ENCODE peak calls at places on chromosomes 4 and X, in ten cellular contexts. One of them, this sample, is unnamed.

GRCh38 chr4:113749178-113749577 is 12.4 kb downstream of the CAMK2D start:
- DNase-seq in astrocyte of the spinal cord: no peak
- DNase-seq in AG10803: no peak
- DNase-seq in NCI-H748 treated with DMSO at 0.1 percent for 48 hours: no peak
- DNase-seq in central memory CD4-positive, alpha-beta T cell: no peak
- DNase-seq in LHCN-M2: peak; percentile 54
- DNase-seq in stimulated activated CD8-positive, alpha-beta memory T cell treated with anti-CD3 and anti-CD28 coated beads, Interleukin-4, amount 100 ng/mL, for 24 hours: no peak
- DNase-seq in left ventricle myocardium inferior: no peak
- DNase-seq in activated T-cell treated with anti-CD3 and anti-CD28 coated beads, Interleukin-2, amount 50 U/mL, for 72 hours: no peak
- DNase-seq in foreskin fibroblast: no peak
- DNase-seq in this sample: no peak

GRCh38 chr4:47690611-47691010 is 147.3 kb downstream of the CORIN start:
- DNase-seq in astrocyte of the spinal cord: no peak
- DNase-seq in AG10803: no peak
- DNase-seq in NCI-H748 treated with DMSO at 0.1 percent for 48 hours: no peak
- DNase-seq in central memory CD4-positive, alpha-beta T cell: no peak
- DNase-seq in LHCN-M2: no peak
- DNase-seq in stimulated activated CD8-positive, alpha-beta memory T cell treated with anti-CD3 and anti-CD28 coated beads, Interleukin-4, amount 100 ng/mL, for 24 hours: no peak
- DNase-seq in left ventricle myocardium inferior: no peak
- DNase-seq in activated T-cell treated with anti-CD3 and anti-CD28 coated beads, Interleukin-2, amount 50 U/mL, for 72 hours: no peak
- DNase-seq in foreskin fibroblast: no peak
- DNase-seq in this sample: no peak

GRCh38 chr4:10622728-10623127 is 61.8 kb downstream of the CLNK start:
- DNase-seq in astrocyte of the spinal cord: no peak
- DNase-seq in AG10803: no peak
- DNase-seq in NCI-H748 treated with DMSO at 0.1 percent for 48 hours: peak; percentile 34
- DNase-seq in central memory CD4-positive, alpha-beta T cell: no peak
- DNase-seq in LHCN-M2: peak; percentile 13
- DNase-seq in stimulated activated CD8-positive, alpha-beta memory T cell treated with anti-CD3 and anti-CD28 coated beads, Interleukin-4, amount 100 ng/mL, for 24 hours: no peak
- DNase-seq in left ventricle myocardium inferior: no peak
- DNase-seq in activated T-cell treated with anti-CD3 and anti-CD28 coated beads, Interleukin-2, amount 50 U/mL, for 72 hours: peak; percentile 2
- DNase-seq in foreskin fibroblast: no peak
- DNase-seq in this sample: no peak

GRCh38 chr4:93780080-93780479 is 48.5 kb upstream of the ATOH1 start:
- DNase-seq in astrocyte of the spinal cord: no peak
- DNase-seq in AG10803: no peak
- DNase-seq in NCI-H748 treated with DMSO at 0.1 percent for 48 hours: no peak
- DNase-seq in central memory CD4-positive, alpha-beta T cell: no peak
- DNase-seq in LHCN-M2: no peak
- DNase-seq in stimulated activated CD8-positive, alpha-beta memory T cell treated with anti-CD3 and anti-CD28 coated beads, Interleukin-4, amount 100 ng/mL, for 24 hours: no peak
- DNase-seq in left ventricle myocardium inferior: no peak
- DNase-seq in activated T-cell treated with anti-CD3 and anti-CD28 coated beads, Interleukin-2, amount 50 U/mL, for 72 hours: no peak
- DNase-seq in foreskin fibroblast: no peak
- DNase-seq in this sample: no peak

GRCh38 chr4:36088542-36088941 is 155.8 kb downstream of the ARAP2 start:
- DNase-seq in astrocyte of the spinal cord: peak; percentile 59
- DNase-seq in AG10803: no peak
- DNase-seq in NCI-H748 treated with DMSO at 0.1 percent for 48 hours: peak; percentile 74
- DNase-seq in central memory CD4-positive, alpha-beta T cell: no peak
- DNase-seq in LHCN-M2: no peak
- DNase-seq in stimulated activated CD8-positive, alpha-beta memory T cell treated with anti-CD3 and anti-CD28 coated beads, Interleukin-4, amount 100 ng/mL, for 24 hours: no peak
- DNase-seq in left ventricle myocardium inferior: no peak
- DNase-seq in activated T-cell treated with anti-CD3 and anti-CD28 coated beads, Interleukin-2, amount 50 U/mL, for 72 hours: no peak
- DNase-seq in foreskin fibroblast: no peak
- DNase-seq in this sample: no peak

GRCh38 chrX:83535417-83536244 is 27.5 kb downstream of the POU3F4 start:
- DNase-seq in astrocyte of the spinal cord: peak; percentile 30
- DNase-seq in AG10803: no peak
- DNase-seq in NCI-H748 treated with DMSO at 0.1 percent for 48 hours: peak; percentile 11
- DNase-seq in central memory CD4-positive, alpha-beta T cell: no peak
- DNase-seq in LHCN-M2: no peak
- DNase-seq in stimulated activated CD8-positive, alpha-beta memory T cell treated with anti-CD3 and anti-CD28 coated beads, Interleukin-4, amount 100 ng/mL, for 24 hours: no peak
- DNase-seq in left ventricle myocardium inferior: no peak
- DNase-seq in activated T-cell treated with anti-CD3 and anti-CD28 coated beads, Interleukin-2, amount 50 U/mL, for 72 hours: no peak
- DNase-seq in foreskin fibroblast: no peak
- DNase-seq in this sample: no peak

GRCh38 chr4:169024762-169025161 is 14.7 kb upstream of the CBR4 start:
- DNase-seq in astrocyte of the spinal cord: peak; percentile 58
- DNase-seq in AG10803: peak; percentile 54
- DNase-seq in NCI-H748 treated with DMSO at 0.1 percent for 48 hours: no peak
- DNase-seq in central memory CD4-positive, alpha-beta T cell: no peak
- DNase-seq in LHCN-M2: peak; percentile 46
- DNase-seq in stimulated activated CD8-positive, alpha-beta memory T cell treated with anti-CD3 and anti-CD28 coated beads, Interleukin-4, amount 100 ng/mL, for 24 hours: no peak
- DNase-seq in left ventricle myocardium inferior: no peak
- DNase-seq in activated T-cell treated with anti-CD3 and anti-CD28 coated beads, Interleukin-2, amount 50 U/mL, for 72 hours: no peak
- DNase-seq in foreskin fibroblast: peak; percentile 25
- DNase-seq in this sample: no peak

GRCh38 chr4:10694151-10694825 is 9.7 kb upstream of the CLNK start:
- DNase-seq in astrocyte of the spinal cord: peak; percentile 24
- DNase-seq in AG10803: no peak
- DNase-seq in NCI-H748 treated with DMSO at 0.1 percent for 48 hours: peak; percentile 85
- DNase-seq in central memory CD4-positive, alpha-beta T cell: no peak
- DNase-seq in LHCN-M2: no peak
- DNase-seq in stimulated activated CD8-positive, alpha-beta memory T cell treated with anti-CD3 and anti-CD28 coated beads, Interleukin-4, amount 100 ng/mL, for 24 hours: no peak
- DNase-seq in left ventricle myocardium inferior: no peak
- DNase-seq in activated T-cell treated with anti-CD3 and anti-CD28 coated beads, Interleukin-2, amount 50 U/mL, for 72 hours: no peak
- DNase-seq in foreskin fibroblast: no peak
- DNase-seq in this sample: no peak

GRCh38 chr4:75843596-75843995 is 58.7 kb downstream of the PPEF2 start:
- DNase-seq in astrocyte of the spinal cord: no peak
- DNase-seq in AG10803: no peak
- DNase-seq in NCI-H748 treated with DMSO at 0.1 percent for 48 hours: no peak
- DNase-seq in central memory CD4-positive, alpha-beta T cell: no peak
- DNase-seq in LHCN-M2: no peak
- DNase-seq in stimulated activated CD8-positive, alpha-beta memory T cell treated with anti-CD3 and anti-CD28 coated beads, Interleukin-4, amount 100 ng/mL, for 24 hours: no peak
- DNase-seq in left ventricle myocardium inferior: no peak
- DNase-seq in activated T-cell treated with anti-CD3 and anti-CD28 coated beads, Interleukin-2, amount 50 U/mL, for 72 hours: no peak
- DNase-seq in foreskin fibroblast: no peak
- DNase-seq in this sample: no peak

GRCh38 chr4:98113005-98113404 is 30.3 kb downstream of the STPG2 start:
- DNase-seq in astrocyte of the spinal cord: peak; percentile 33
- DNase-seq in AG10803: peak; percentile 28
- DNase-seq in NCI-H748 treated with DMSO at 0.1 percent for 48 hours: peak; percentile 4
- DNase-seq in central memory CD4-positive, alpha-beta T cell: no peak
- DNase-seq in LHCN-M2: peak; percentile 55
- DNase-seq in stimulated activated CD8-positive, alpha-beta memory T cell treated with anti-CD3 and anti-CD28 coated beads, Interleukin-4, amount 100 ng/mL, for 24 hours: no peak
- DNase-seq in left ventricle myocardium inferior: no peak
- DNase-seq in activated T-cell treated with anti-CD3 and anti-CD28 coated beads, Interleukin-2, amount 50 U/mL, for 72 hours: no peak
- DNase-seq in foreskin fibroblast: peak; percentile 0
- DNase-seq in this sample: no peak

GRCh38 chrX:133323450-133323849 is 91.8 kb downstream of the GPC4 start:
- DNase-seq in astrocyte of the spinal cord: no peak
- DNase-seq in AG10803: no peak
- DNase-seq in NCI-H748 treated with DMSO at 0.1 percent for 48 hours: no peak
- DNase-seq in central memory CD4-positive, alpha-beta T cell: no peak
- DNase-seq in LHCN-M2: no peak
- DNase-seq in stimulated activated CD8-positive, alpha-beta memory T cell treated with anti-CD3 and anti-CD28 coated beads, Interleukin-4, amount 100 ng/mL, for 24 hours: no peak
- DNase-seq in left ventricle myocardium inferior: no peak
- DNase-seq in activated T-cell treated with anti-CD3 and anti-CD28 coated beads, Interleukin-2, amount 50 U/mL, for 72 hours: no peak
- DNase-seq in foreskin fibroblast: no peak
- DNase-seq in this sample: no peak

GRCh38 chr4:118557298-118557851 is 127.8 kb upstream of the METTL14 start:
- DNase-seq in astrocyte of the spinal cord: peak; percentile 62
- DNase-seq in AG10803: peak; percentile 82
- DNase-seq in NCI-H748 treated with DMSO at 0.1 percent for 48 hours: peak; percentile 3
- DNase-seq in central memory CD4-positive, alpha-beta T cell: no peak
- DNase-seq in LHCN-M2: peak; percentile 88
- DNase-seq in stimulated activated CD8-positive, alpha-beta memory T cell treated with anti-CD3 and anti-CD28 coated beads, Interleukin-4, amount 100 ng/mL, for 24 hours: no peak
- DNase-seq in left ventricle myocardium inferior: no peak
- DNase-seq in activated T-cell treated with anti-CD3 and anti-CD28 coated beads, Interleukin-2, amount 50 U/mL, for 72 hours: no peak
- DNase-seq in foreskin fibroblast: peak; percentile 65
- DNase-seq in this sample: no peak

GRCh38 chr4:153764611-153765368 is 5.0 kb upstream of the RNF175 start:
- DNase-seq in astrocyte of the spinal cord: peak; percentile 60
- DNase-seq in AG10803: no peak
- DNase-seq in NCI-H748 treated with DMSO at 0.1 percent for 48 hours: no peak
- DNase-seq in central memory CD4-positive, alpha-beta T cell: no peak
- DNase-seq in LHCN-M2: no peak
- DNase-seq in stimulated activated CD8-positive, alpha-beta memory T cell treated with anti-CD3 and anti-CD28 coated beads, Interleukin-4, amount 100 ng/mL, for 24 hours: no peak
- DNase-seq in left ventricle myocardium inferior: no peak
- DNase-seq in activated T-cell treated with anti-CD3 and anti-CD28 coated beads, Interleukin-2, amount 50 U/mL, for 72 hours: no peak
- DNase-seq in foreskin fibroblast: no peak
- DNase-seq in this sample: no peak

GRCh38 chr4:182828678-182829025 is 88.5 kb downstream of the DCTD start:
- DNase-seq in astrocyte of the spinal cord: no peak
- DNase-seq in AG10803: no peak
- DNase-seq in NCI-H748 treated with DMSO at 0.1 percent for 48 hours: no peak
- DNase-seq in central memory CD4-positive, alpha-beta T cell: no peak
- DNase-seq in LHCN-M2: no peak
- DNase-seq in stimulated activated CD8-positive, alpha-beta memory T cell treated with anti-CD3 and anti-CD28 coated beads, Interleukin-4, amount 100 ng/mL, for 24 hours: no peak
- DNase-seq in left ventricle myocardium inferior: no peak
- DNase-seq in activated T-cell treated with anti-CD3 and anti-CD28 coated beads, Interleukin-2, amount 50 U/mL, for 72 hours: no peak
- DNase-seq in foreskin fibroblast: no peak
- DNase-seq in this sample: peak; percentile 26

GRCh38 chrX:5681159-5681558 is 547.5 kb downstream of the NLGN4X start:
- DNase-seq in astrocyte of the spinal cord: peak; percentile 3
- DNase-seq in AG10803: peak; percentile 9
- DNase-seq in NCI-H748 treated with DMSO at 0.1 percent for 48 hours: peak; percentile 7
- DNase-seq in central memory CD4-positive, alpha-beta T cell: no peak
- DNase-seq in LHCN-M2: peak; percentile 45
- DNase-seq in stimulated activated CD8-positive, alpha-beta memory T cell treated with anti-CD3 and anti-CD28 coated beads, Interleukin-4, amount 100 ng/mL, for 24 hours: no peak
- DNase-seq in left ventricle myocardium inferior: no peak
- DNase-seq in activated T-cell treated with anti-CD3 and anti-CD28 coated beads, Interleukin-2, amount 50 U/mL, for 72 hours: no peak
- DNase-seq in foreskin fibroblast: no peak
- DNase-seq in this sample: no peak

GRCh38 chrX:2498781-2499302 is 1.9 kb downstream of the DHRSX start:
- DNase-seq in astrocyte of the spinal cord: peak; percentile 47
- DNase-seq in AG10803: peak; percentile 34
- DNase-seq in NCI-H748 treated with DMSO at 0.1 percent for 48 hours: no peak
- DNase-seq in central memory CD4-positive, alpha-beta T cell: no peak
- DNase-seq in LHCN-M2: no peak
- DNase-seq in stimulated activated CD8-positive, alpha-beta memory T cell treated with anti-CD3 and anti-CD28 coated beads, Interleukin-4, amount 100 ng/mL, for 24 hours: no peak
- DNase-seq in left ventricle myocardium inferior: no peak
- DNase-seq in activated T-cell treated with anti-CD3 and anti-CD28 coated beads, Interleukin-2, amount 50 U/mL, for 72 hours: no peak
- DNase-seq in foreskin fibroblast: no peak
- DNase-seq in this sample: no peak

GRCh38 chr4:164215113-164215741 is 538.7 kb upstream of the SMIM31 start:
- DNase-seq in astrocyte of the spinal cord: no peak
- DNase-seq in AG10803: no peak
- DNase-seq in NCI-H748 treated with DMSO at 0.1 percent for 48 hours: peak; percentile 38
- DNase-seq in central memory CD4-positive, alpha-beta T cell: no peak
- DNase-seq in LHCN-M2: no peak
- DNase-seq in stimulated activated CD8-positive, alpha-beta memory T cell treated with anti-CD3 and anti-CD28 coated beads, Interleukin-4, amount 100 ng/mL, for 24 hours: no peak
- DNase-seq in left ventricle myocardium inferior: no peak
- DNase-seq in activated T-cell treated with anti-CD3 and anti-CD28 coated beads, Interleukin-2, amount 50 U/mL, for 72 hours: no peak
- DNase-seq in foreskin fibroblast: no peak
- DNase-seq in this sample: no peak

GRCh38 chrX:21373637-21374162 is 518 bp upstream of the CNKSR2 start:
- DNase-seq in astrocyte of the spinal cord: no peak
- DNase-seq in AG10803: no peak
- DNase-seq in NCI-H748 treated with DMSO at 0.1 percent for 48 hours: no peak
- DNase-seq in central memory CD4-positive, alpha-beta T cell: peak; percentile 9
- DNase-seq in LHCN-M2: no peak
- DNase-seq in stimulated activated CD8-positive, alpha-beta memory T cell treated with anti-CD3 and anti-CD28 coated beads, Interleukin-4, amount 100 ng/mL, for 24 hours: no peak
- DNase-seq in left ventricle myocardium inferior: peak; percentile 40
- DNase-seq in activated T-cell treated with anti-CD3 and anti-CD28 coated beads, Interleukin-2, amount 50 U/mL, for 72 hours: peak; percentile 12
- DNase-seq in foreskin fibroblast: no peak
- DNase-seq in this sample: peak; percentile 75

GRCh38 chrX:20330545-20330944 is 63.8 kb upstream of the RPS6KA3 start:
- DNase-seq in astrocyte of the spinal cord: no peak
- DNase-seq in AG10803: no peak
- DNase-seq in NCI-H748 treated with DMSO at 0.1 percent for 48 hours: no peak
- DNase-seq in central memory CD4-positive, alpha-beta T cell: no peak
- DNase-seq in LHCN-M2: no peak
- DNase-seq in stimulated activated CD8-positive, alpha-beta memory T cell treated with anti-CD3 and anti-CD28 coated beads, Interleukin-4, amount 100 ng/mL, for 24 hours: no peak
- DNase-seq in left ventricle myocardium inferior: no peak
- DNase-seq in activated T-cell treated with anti-CD3 and anti-CD28 coated beads, Interleukin-2, amount 50 U/mL, for 72 hours: no peak
- DNase-seq in foreskin fibroblast: no peak
- DNase-seq in this sample: no peak

GRCh38 chrX:153580700-153581386 is 18.1 kb downstream of the CCNQ start:
- DNase-seq in astrocyte of the spinal cord: no peak
- DNase-seq in AG10803: no peak
- DNase-seq in NCI-H748 treated with DMSO at 0.1 percent for 48 hours: no peak
- DNase-seq in central memory CD4-positive, alpha-beta T cell: no peak
- DNase-seq in LHCN-M2: no peak
- DNase-seq in stimulated activated CD8-positive, alpha-beta memory T cell treated with anti-CD3 and anti-CD28 coated beads, Interleukin-4, amount 100 ng/mL, for 24 hours: no peak
- DNase-seq in left ventricle myocardium inferior: no peak
- DNase-seq in activated T-cell treated with anti-CD3 and anti-CD28 coated beads, Interleukin-2, amount 50 U/mL, for 72 hours: no peak
- DNase-seq in foreskin fibroblast: no peak
- DNase-seq in this sample: no peak

GRCh38 chrX:1393871-1394615 is 2.1 kb upstream of the SLC25A6 start:
- DNase-seq in astrocyte of the spinal cord: no peak
- DNase-seq in AG10803: no peak
- DNase-seq in NCI-H748 treated with DMSO at 0.1 percent for 48 hours: no peak
- DNase-seq in central memory CD4-positive, alpha-beta T cell: no peak
- DNase-seq in LHCN-M2: no peak
- DNase-seq in stimulated activated CD8-positive, alpha-beta memory T cell treated with anti-CD3 and anti-CD28 coated beads, Interleukin-4, amount 100 ng/mL, for 24 hours: no peak
- DNase-seq in left ventricle myocardium inferior: no peak
- DNase-seq in activated T-cell treated with anti-CD3 and anti-CD28 coated beads, Interleukin-2, amount 50 U/mL, for 72 hours: no peak
- DNase-seq in foreskin fibroblast: no peak
- DNase-seq in this sample: peak; percentile 29

GRCh38 chr4:98544818-98545399 is 113.5 kb downstream of the TSPAN5 start:
- DNase-seq in astrocyte of the spinal cord: no peak
- DNase-seq in AG10803: no peak
- DNase-seq in NCI-H748 treated with DMSO at 0.1 percent for 48 hours: no peak
- DNase-seq in central memory CD4-positive, alpha-beta T cell: no peak
- DNase-seq in LHCN-M2: no peak
- DNase-seq in stimulated activated CD8-positive, alpha-beta memory T cell treated with anti-CD3 and anti-CD28 coated beads, Interleukin-4, amount 100 ng/mL, for 24 hours: no peak
- DNase-seq in left ventricle myocardium inferior: no peak
- DNase-seq in activated T-cell treated with anti-CD3 and anti-CD28 coated beads, Interleukin-2, amount 50 U/mL, for 72 hours: no peak
- DNase-seq in foreskin fibroblast: no peak
- DNase-seq in this sample: no peak

GRCh38 chr4:139207247-139207646 is 30.2 kb upstream of the ELF2 start:
- DNase-seq in astrocyte of the spinal cord: no peak
- DNase-seq in AG10803: no peak
- DNase-seq in NCI-H748 treated with DMSO at 0.1 percent for 48 hours: no peak
- DNase-seq in central memory CD4-positive, alpha-beta T cell: no peak
- DNase-seq in LHCN-M2: no peak
- DNase-seq in stimulated activated CD8-positive, alpha-beta memory T cell treated with anti-CD3 and anti-CD28 coated beads, Interleukin-4, amount 100 ng/mL, for 24 hours: no peak
- DNase-seq in left ventricle myocardium inferior: no peak
- DNase-seq in activated T-cell treated with anti-CD3 and anti-CD28 coated beads, Interleukin-2, amount 50 U/mL, for 72 hours: no peak
- DNase-seq in foreskin fibroblast: no peak
- DNase-seq in this sample: no peak

GRCh38 chr4:8538703-8539567 is 41.3 kb upstream of the GPR78 start:
- DNase-seq in astrocyte of the spinal cord: peak; percentile 21
- DNase-seq in AG10803: peak; percentile 72
- DNase-seq in NCI-H748 treated with DMSO at 0.1 percent for 48 hours: no peak
- DNase-seq in central memory CD4-positive, alpha-beta T cell: no peak
- DNase-seq in LHCN-M2: peak; percentile 88
- DNase-seq in stimulated activated CD8-positive, alpha-beta memory T cell treated with anti-CD3 and anti-CD28 coated beads, Interleukin-4, amount 100 ng/mL, for 24 hours: no peak
- DNase-seq in left ventricle myocardium inferior: no peak
- DNase-seq in activated T-cell treated with anti-CD3 and anti-CD28 coated beads, Interleukin-2, amount 50 U/mL, for 72 hours: no peak
- DNase-seq in foreskin fibroblast: peak; percentile 71
- DNase-seq in this sample: peak; percentile 61

GRCh38 chrX:69424161-69424560 is 80.0 kb upstream of the NALF2 start:
- DNase-seq in astrocyte of the spinal cord: peak; percentile 5
- DNase-seq in AG10803: peak; percentile 5
- DNase-seq in NCI-H748 treated with DMSO at 0.1 percent for 48 hours: no peak
- DNase-seq in central memory CD4-positive, alpha-beta T cell: no peak
- DNase-seq in LHCN-M2: peak; percentile 0
- DNase-seq in stimulated activated CD8-positive, alpha-beta memory T cell treated with anti-CD3 and anti-CD28 coated beads, Interleukin-4, amount 100 ng/mL, for 24 hours: no peak
- DNase-seq in left ventricle myocardium inferior: no peak
- DNase-seq in activated T-cell treated with anti-CD3 and anti-CD28 coated beads, Interleukin-2, amount 50 U/mL, for 72 hours: no peak
- DNase-seq in foreskin fibroblast: peak; percentile 0
- DNase-seq in this sample: no peak

GRCh38 chr4:117700111-117700892 is 334.0 kb upstream of the NDST3 start:
- DNase-seq in astrocyte of the spinal cord: no peak
- DNase-seq in AG10803: no peak
- DNase-seq in NCI-H748 treated with DMSO at 0.1 percent for 48 hours: no peak
- DNase-seq in central memory CD4-positive, alpha-beta T cell: no peak
- DNase-seq in LHCN-M2: no peak
- DNase-seq in stimulated activated CD8-positive, alpha-beta memory T cell treated with anti-CD3 and anti-CD28 coated beads, Interleukin-4, amount 100 ng/mL, for 24 hours: no peak
- DNase-seq in left ventricle myocardium inferior: no peak
- DNase-seq in activated T-cell treated with anti-CD3 and anti-CD28 coated beads, Interleukin-2, amount 50 U/mL, for 72 hours: no peak
- DNase-seq in foreskin fibroblast: no peak
- DNase-seq in this sample: no peak

GRCh38 chrX:49101629-49101984 is 21.9 kb upstream of the WDR45 start:
- DNase-seq in astrocyte of the spinal cord: no peak
- DNase-seq in AG10803: no peak
- DNase-seq in NCI-H748 treated with DMSO at 0.1 percent for 48 hours: no peak
- DNase-seq in central memory CD4-positive, alpha-beta T cell: no peak
- DNase-seq in LHCN-M2: no peak
- DNase-seq in stimulated activated CD8-positive, alpha-beta memory T cell treated with anti-CD3 and anti-CD28 coated beads, Interleukin-4, amount 100 ng/mL, for 24 hours: no peak
- DNase-seq in left ventricle myocardium inferior: no peak
- DNase-seq in activated T-cell treated with anti-CD3 and anti-CD28 coated beads, Interleukin-2, amount 50 U/mL, for 72 hours: no peak
- DNase-seq in foreskin fibroblast: no peak
- DNase-seq in this sample: no peak

GRCh38 chrX:72568406-72569092 is 4.1 kb downstream of the HDAC8 start:
- DNase-seq in astrocyte of the spinal cord: peak; percentile 67
- DNase-seq in AG10803: no peak
- DNase-seq in NCI-H748 treated with DMSO at 0.1 percent for 48 hours: no peak
- DNase-seq in central memory CD4-positive, alpha-beta T cell: no peak
- DNase-seq in LHCN-M2: peak; percentile 41
- DNase-seq in stimulated activated CD8-positive, alpha-beta memory T cell treated with anti-CD3 and anti-CD28 coated beads, Interleukin-4, amount 100 ng/mL, for 24 hours: no peak
- DNase-seq in left ventricle myocardium inferior: no peak
- DNase-seq in activated T-cell treated with anti-CD3 and anti-CD28 coated beads, Interleukin-2, amount 50 U/mL, for 72 hours: no peak
- DNase-seq in foreskin fibroblast: peak; percentile 17
- DNase-seq in this sample: no peak